ENCODE peak calls at places on chromosomes 5 and 9, in nine cellular contexts. C is MM.1S; D is AG04450; S is brain microvascular endothelial cell; Q is spleen; K is GM13977; O is bronchial epithelial cell; T is tibial artery; I is CD4-positive, alpha-beta T cell. E is an unnamed sample.
A peak's percentile ranks its signal among the peaks of the same experiment; 100 is the strongest.

GRCh38 chr9:117377046-117377445 is 37.8 kb downstream of the ASTN2 start:
- DNase-seq in T (no peak), K (no peak), C (no peak), O (no peak), D (no peak), S (no peak), I (no peak), Q (no peak), E (no peak)

GRCh38 chr5:43661102-43661501 is 58.1 kb downstream of the NNT start:
- DNase-seq in S (peak; percentile 49), T (no peak), I (no peak), D (no peak), O (peak; percentile 25), C (peak; percentile 32), K (no peak), Q (no peak), E (no peak)

GRCh38 chr5:124043456-124043855 is 531.5 kb downstream of the CSNK1G3 start:
- DNase-seq in I (no peak), D (no peak), C (no peak), Q (no peak), S (no peak), O (peak; percentile 12), T (no peak), K (no peak), E (no peak)

GRCh38 chr5:143386725-143387124 is 16.8 kb downstream of the NR3C1 start:
- DNase-seq in D (no peak), O (no peak), T (no peak), I (no peak), S (peak; percentile 69), C (no peak), Q (no peak), K (no peak), E (no peak)

GRCh38 chr5:74477082-74477453 is 163.5 kb downstream of the ENC1 start:
- DNase-seq in O (no peak), I (no peak), K (no peak), Q (no peak), S (no peak), T (no peak), D (no peak), C (no peak), E (no peak)

GRCh38 chr9:131436386-131436785 is 42.5 kb downstream of the PRRC2B start:
- DNase-seq in D (no peak), Q (peak; percentile 51), O (no peak), S (peak; percentile 34), T (peak; percentile 78), I (no peak), K (no peak), C (no peak), E (no peak)

GRCh38 chr9:126170286-126170823 is 156.3 kb upstream of the MVB12B start:
- DNase-seq in S (no peak), O (no peak), T (peak; percentile 41), K (no peak), I (no peak), Q (peak; percentile 20), D (no peak), C (no peak), E (no peak)

GRCh38 chr5:150428106-150428876 is 15.6 kb upstream of the CD74 start:
- DNase-seq in K (no peak), T (no peak), Q (peak; percentile 85), D (no peak), O (no peak), C (no peak), S (peak; percentile 19), I (no peak), E (no peak)

GRCh38 chr5:37436146-37436934 is 57.2 kb downstream of the WDR70 start:
- DNase-seq in Q (no peak), O (no peak), T (no peak), D (no peak), K (peak; percentile 17), I (no peak), C (peak; percentile 93), S (no peak), E (no peak)

GRCh38 chr5:84393969-84394368 is 9.3 kb upstream of the EDIL3 start:
- DNase-seq in C (no peak), O (peak; percentile 93), S (peak; percentile 87), D (no peak), K (no peak), T (peak; percentile 76), Q (no peak), I (no peak), E (no peak)

GRCh38 chr9:133526721-133527321 is 2.1 kb upstream of the MYMK start:
- DNase-seq in D (no peak), C (no peak), S (no peak), O (no peak), I (no peak), T (no peak), K (no peak), Q (no peak), E (no peak)

GRCh38 chr5:139652788-139653241 is 4.7 kb downstream of the CXXC5 start:
- DNase-seq in Q (no peak), D (no peak), O (no peak), S (peak; percentile 74), C (peak; percentile 20), K (peak; percentile 77), I (no peak), T (no peak), E (no peak)
- TF ChIP-seq CTCF in Q (no peak), D (no peak), O (no peak), S (no peak), C (no peak), K (no peak), I (no peak), T (no peak), E (no peak)

DNA sequence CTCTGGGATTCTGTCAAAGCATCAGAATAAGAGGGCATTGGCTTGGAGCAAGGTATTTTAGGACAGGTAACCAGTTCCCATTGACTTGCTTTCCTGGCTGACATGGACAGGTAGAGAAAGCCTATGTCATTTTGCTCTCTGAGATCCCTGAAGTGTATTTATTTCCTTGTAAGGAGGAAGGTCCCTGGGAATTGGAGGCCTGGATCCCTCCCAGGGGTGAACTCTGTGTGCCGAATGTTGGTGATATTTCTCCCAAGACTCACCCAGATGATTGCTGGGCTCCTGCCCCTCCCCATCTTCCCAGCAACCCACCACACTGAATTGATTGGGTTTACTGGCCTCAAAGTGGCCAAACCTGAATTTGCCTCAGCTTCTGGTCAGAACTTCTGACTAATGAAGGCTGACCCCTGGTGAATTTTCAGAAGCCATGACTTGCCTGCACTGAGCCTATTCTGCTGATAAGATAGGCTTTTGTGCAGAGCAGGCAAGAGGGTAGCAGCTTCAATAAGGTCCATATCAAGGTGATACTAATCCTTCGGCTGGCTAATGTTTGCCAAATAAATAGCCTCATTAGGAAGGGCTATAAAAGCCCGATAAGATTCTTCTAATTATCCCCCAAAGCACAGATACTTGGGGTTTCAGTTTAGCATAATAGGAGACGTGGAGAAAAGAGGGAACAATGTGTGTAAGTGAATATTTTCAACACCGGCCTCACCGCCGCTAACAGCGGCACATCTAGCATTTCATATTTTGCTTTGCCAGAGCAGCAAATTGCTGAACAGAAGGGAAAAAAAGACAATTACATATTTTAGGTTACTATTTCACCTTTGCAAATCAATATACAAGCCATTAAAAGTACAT is 152.9 kb upstream of the PITX1 start:
- DNase-seq in S (no peak), D (no peak), K (no peak), T (no peak), C (no peak), O (peak; percentile 60), Q (no peak), I (no peak), E (no peak)
- TF ChIP-seq CTCF in S (peak; percentile 6), D (peak; percentile 33), K (no peak), T (no peak), C (no peak), O (peak; percentile 43), Q (no peak), I (no peak), E (no peak)

GRCh38 chr5:154573011-154573410 is 95.0 kb upstream of the HAND1 start:
- DNase-seq in S (no peak), C (no peak), D (no peak), T (no peak), I (no peak), K (no peak), Q (no peak), O (no peak), E (no peak)

GRCh38 chr5:154580422-154580821 is 102.4 kb upstream of the HAND1 start:
- DNase-seq in T (no peak), D (no peak), C (no peak), K (no peak), Q (no peak), I (no peak), S (no peak), O (no peak), E (no peak)

GRCh38 chr5:154571325-154572035 is 93.5 kb upstream of the HAND1 start:
- DNase-seq in Q (no peak), C (no peak), S (no peak), K (no peak), O (no peak), I (no peak), T (no peak), D (no peak), E (no peak)

GRCh38 chr5:154577449-154577848 is 99.4 kb upstream of the HAND1 start:
- DNase-seq in S (no peak), D (no peak), Q (no peak), T (no peak), I (no peak), C (no peak), O (peak; percentile 7), K (no peak), E (no peak)

GRCh38 chr5:154575869-154576806 is 98.1 kb upstream of the HAND1 start:
- DNase-seq in K (peak; percentile 63), D (no peak), I (no peak), T (no peak), O (peak; percentile 4), S (no peak), C (peak; percentile 79), Q (no peak), E (no peak)
- TF ChIP-seq CTCF in K (peak; percentile 49), D (no peak), I (no peak), T (no peak), O (no peak), S (peak; percentile 28), C (peak; percentile 58), Q (no peak), E (no peak)

GRCh38 chr5:109690456-109691247 is 925 bp downstream of the MAN2A1 start:
- DNase-seq in S (peak; percentile 77), I (peak; percentile 20), K (peak; percentile 47), O (peak; percentile 67), Q (peak; percentile 93), T (peak; percentile 91), C (peak; percentile 79), D (peak; percentile 52), E (peak; percentile 42)

GRCh38 chr5:109692852-109693251 is 3.1 kb downstream of the MAN2A1 start:
- DNase-seq in K (no peak), S (no peak), D (no peak), I (no peak), O (no peak), Q (peak; percentile 71), C (peak; percentile 85), T (no peak), E (no peak)

GRCh38 chr5:109689740-109690455 is at the start of gene MAN2A1:
- DNase-seq in O (peak; percentile 57), T (peak; percentile 90), D (no peak), I (peak; percentile 71), C (peak; percentile 86), S (peak; percentile 51), K (peak; percentile 83), Q (no peak), E (peak; percentile 35)

GRCh38 chr5:109692011-109692410 is 2.3 kb downstream of the MAN2A1 start:
- DNase-seq in S (peak; percentile 15), Q (no peak), O (peak; percentile 36), K (peak; percentile 11), I (no peak), C (peak; percentile 41), D (no peak), T (no peak), E (no peak)

DNA sequence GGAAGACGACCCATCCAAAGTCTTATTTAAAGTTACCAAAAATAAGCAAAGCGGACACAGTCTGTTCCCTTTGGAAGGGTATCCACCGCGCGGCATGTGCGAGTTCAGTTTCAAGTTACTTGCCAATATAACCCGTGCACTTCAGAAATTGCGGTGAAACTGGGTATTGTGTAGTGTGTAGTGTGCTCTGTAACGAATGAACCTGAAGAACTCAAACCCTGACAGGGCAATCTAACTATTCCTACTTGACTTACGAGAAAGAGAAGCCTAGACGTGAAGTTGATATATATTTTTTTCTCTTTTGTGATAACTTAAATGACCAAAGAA is 1.5 kb downstream of the MAN2A1 start:
- DNase-seq in Q (no peak), K (no peak), D (no peak), O (no peak), T (no peak), S (no peak), C (no peak), I (no peak), E (no peak)
- TF ChIP-seq CTCF in Q (no peak), K (no peak), D (no peak), O (no peak), T (peak; percentile 13), S (no peak), C (no peak), I (peak; percentile 30), E (no peak)

E was measured in omental fat pad.